ENCODE peak calls at places on chromosomes 13 and 19, in seven cellular contexts. U is lower leg skin; C is stomach; H is NCI-H1694 treated with DMSO at 0.1 percent for 48 hours; W is foreskin keratinocyte; F is activated CD8-positive, alpha-beta memory T cell treated with anti-CD3 and anti-CD28 coated beads for 24 hours; O is small intestine. M is an unnamed sample.
A peak's percentile ranks its signal among the peaks of the same experiment; 100 is the strongest.

GRCh38 chr19:43651758-43652545 is 12.3 kb upstream of the CADM4 start:
- DNase-seq in W (peak; percentile 33), F (peak; percentile 70), H (peak; percentile 17), O (peak; percentile 85), U (peak; percentile 57), C (peak; percentile 66), M (peak; percentile 68)

GRCh38 chr13:98976941-98977340 is 923 bp downstream of the DOCK9 start:
- DNase-seq in F (no peak), O (no peak), C (no peak), U (no peak), H (no peak), W (no peak), M (no peak)

GRCh38 chr13:26785845-26786630 is 25.5 kb upstream of the GPR12 start:
- DNase-seq in U (peak; percentile 34), O (peak; percentile 10), F (peak; percentile 82), W (no peak), H (peak; percentile 19), C (peak; percentile 28), M (no peak)

GRCh38 chr19:53644061-53644816 is 12.4 kb downstream of the DPRX start:
- DNase-seq in O (no peak), H (no peak), F (no peak), U (no peak), W (no peak), C (no peak), M (no peak)

GRCh38 chr13:25756916-25757315 is 294.9 kb downstream of the SHISA2 start:
- DNase-seq in C (no peak), U (no peak), W (no peak), F (no peak), O (no peak), H (no peak), M (no peak)

GRCh38 chr13:114136576-114136975 is 4.2 kb upstream of the RASA3 start:
- DNase-seq in U (no peak), W (no peak), F (no peak), C (no peak), H (no peak), O (no peak), M (no peak)

GRCh38 chr13:63455938-63456337 is 2040.3 kb upstream of the PCDH20 start:
- DNase-seq in C (no peak), H (peak; percentile 16), O (no peak), W (no peak), U (no peak), F (no peak), M (no peak)

GRCh38 chr19:13459351-13459750 is 46.9 kb downstream of the CACNA1A start:
- DNase-seq in O (no peak), U (no peak), C (no peak), W (no peak), H (no peak), F (no peak), M (no peak)

GRCh38 chr19:5326986-5327623 is 13.5 kb downstream of the PTPRS start:
- DNase-seq in H (no peak), F (no peak), W (no peak), C (no peak), O (no peak), U (no peak), M (no peak)

GRCh38 chr13:100333141-100333540 is 244.2 kb downstream of the PCCA start:
- DNase-seq in W (no peak), O (no peak), H (peak; percentile 51), U (no peak), C (no peak), F (no peak), M (no peak)

GRCh38 chr19:28920269-28921066 is 292.5 kb downstream of the UQCRFS1 start:
- DNase-seq in W (no peak), F (no peak), O (no peak), C (no peak), U (no peak), H (no peak), M (no peak)

GRCh38 chr13:99931462-99931861 is 40.1 kb downstream of the ZIC5 start:
- DNase-seq in H (no peak), F (no peak), U (no peak), O (no peak), C (no peak), W (no peak), M (no peak)

GRCh38 chr19:37999309-38000213 is 92.6 kb downstream of the SIPA1L3 start:
- DNase-seq in H (no peak), F (no peak), U (peak; percentile 27), O (no peak), W (peak; percentile 85), C (no peak), M (no peak)

GRCh38 chr13:113877149-113877990 is 13.5 kb upstream of the GAS6 start:
- DNase-seq in O (no peak), U (no peak), W (no peak), F (peak; percentile 50), H (no peak), C (no peak), M (no peak)

GRCh38 chr13:95524270-95524901 is 28.1 kb upstream of the CLDN10 start:
- DNase-seq in F (no peak), H (no peak), C (no peak), O (no peak), U (no peak), W (peak; percentile 90), M (no peak)

GRCh38 chr13:92827503-92827902 is 399.1 kb upstream of the GPC6 start:
- DNase-seq in U (no peak), H (no peak), O (no peak), F (no peak), C (no peak), W (peak; percentile 36), M (no peak)

GRCh38 chr13:110915874-110916670 is 1.2 kb upstream of the ANKRD10 start:
- DNase-seq in O (peak; percentile 7), U (no peak), C (no peak), H (no peak), W (peak; percentile 61), F (no peak), M (no peak)

GRCh38 chr13:111639994-111640393 is 319.6 kb downstream of the TEX29 start:
- DNase-seq in H (no peak), U (no peak), C (no peak), F (no peak), W (no peak), O (no peak), M (no peak)

GRCh38 chr19:37988758-37989635 is 82.0 kb downstream of the SIPA1L3 start:
- DNase-seq in W (no peak), U (no peak), C (no peak), H (no peak), F (no peak), O (peak; percentile 17), M (no peak)

GRCh38 chr13:43878897-43879322 is 630 bp downstream of the CCDC122 start:
- DNase-seq in C (peak; percentile 71), F (no peak), U (peak; percentile 70), H (no peak), W (no peak), O (peak; percentile 59), M (peak; percentile 50)

GRCh38 chr13:24627090-24627714 is 53.0 kb upstream of the ATP12A start:
- DNase-seq in C (peak; percentile 24), U (no peak), F (no peak), H (no peak), O (no peak), W (no peak), M (no peak)

GRCh38 chr13:33639158-33639557 is 178.8 kb upstream of the RFC3 start:
- DNase-seq in C (no peak), W (peak; percentile 48), O (peak; percentile 52), H (no peak), F (no peak), U (peak; percentile 59), M (no peak)

GRCh38 chr19:47465957-47466356 is 5.7 kb downstream of the SLC8A2 start:
- DNase-seq in U (no peak), W (no peak), O (no peak), C (no peak), F (no peak), H (no peak), M (no peak)

GRCh38 chr19:29266001-29266400 is 53.0 kb upstream of the UQCRFS1 start:
- DNase-seq in C (no peak), O (no peak), H (no peak), W (no peak), U (no peak), F (peak; percentile 7), M (no peak)

GRCh38 chr13:93147946-93148345 is 78.7 kb upstream of the GPC6 start:
- DNase-seq in C (no peak), O (no peak), U (no peak), W (no peak), F (no peak), H (no peak), M (no peak)

GRCh38 chr13:49533586-49534269 is 38.0 kb downstream of the PHF11 start:
- DNase-seq in H (no peak), U (no peak), C (no peak), F (no peak), O (no peak), W (no peak), M (no peak)

GRCh38 chr19:18975864-18976263 is 34.8 kb upstream of the HOMER3 start:
- DNase-seq in W (peak; percentile 74), H (no peak), C (no peak), U (no peak), F (no peak), O (no peak), M (no peak)

GRCh38 chr13:45325806-45326205 is 15.2 kb downstream of the TPT1 start:
- DNase-seq in F (no peak), H (no peak), C (no peak), U (no peak), W (peak; percentile 88), O (no peak), M (no peak)

GRCh38 chr13:23599083-23599925 is 29.1 kb downstream of the TNFRSF19 start:
- DNase-seq in O (no peak), U (no peak), C (no peak), W (peak; percentile 65), F (no peak), H (no peak), M (no peak)

GRCh38 chr19:12652219-12652618 is 14.3 kb downstream of the MAN2B1 start:
- DNase-seq in O (no peak), H (no peak), W (no peak), U (no peak), F (no peak), C (no peak), M (no peak)

GRCh38 chr19:5787554-5788182 is 3.1 kb upstream of the PRR22 start:
- DNase-seq in H (no peak), F (no peak), W (no peak), O (no peak), C (no peak), U (no peak), M (no peak)

GRCh38 chr19:49355890-49356289 is 6.3 kb downstream of the TEAD2 start:
- DNase-seq in F (no peak), W (no peak), H (no peak), O (no peak), U (no peak), C (no peak), M (no peak)

GRCh38 chr13:109110159-109110558 is 480.7 kb downstream of the MYO16 start:
- DNase-seq in O (no peak), F (no peak), W (no peak), H (no peak), C (no peak), U (no peak), M (no peak)

GRCh38 chr19:1516395-1516753 is 3.6 kb upstream of the ADAMTSL5 start:
- DNase-seq in O (no peak), W (no peak), F (no peak), U (no peak), C (no peak), H (no peak), M (no peak)

GRCh38 chr19:11480081-11480926 is 542 bp downstream of the ELAVL3 start:
- DNase-seq in W (no peak), C (no peak), O (no peak), F (no peak), H (no peak), U (no peak), M (no peak)

GRCh38 chr19:33389574-33390119 is 16.1 kb downstream of the CEBPG start:
- DNase-seq in F (no peak), H (no peak), O (no peak), W (no peak), C (no peak), U (no peak), M (no peak)

GRCh38 chr13:46389985-46390384 is 2.9 kb upstream of the RUBCNL start:
- DNase-seq in F (peak; percentile 61), O (peak; percentile 36), C (no peak), U (no peak), H (no peak), W (no peak), M (peak; percentile 18)

M was measured in prostate gland.